ENCODE peak calls at places on chromosomes 7 and 10, in six cellular contexts. X, P, N, S, W and E are unnamed samples.

GRCh38 chr7:156928406-156928747 is 21.1 kb upstream of the NOM1 start:
- DNase-seq in X (no peak), P (no peak), N (no peak), S (no peak), W (no peak), E (no peak)

GRCh38 chr10:71216751-71217265 is 4.4 kb downstream of the UNC5B start:
- DNase-seq in X (no peak), P (no peak), N (no peak), S (no peak), W (no peak), E (no peak)

GRCh38 chr7:7920481-7920880 is 48.1 kb upstream of the GLCCI1 start:
- DNase-seq in X (no peak), P (no peak), N (no peak), S (no peak), W (no peak), E (no peak)

GRCh38 chr10:61663466-61663865 is 737 bp downstream of the CABCOCO1 start:
- DNase-seq in X (no peak), P (no peak), N (no peak), S (no peak), W (no peak), E (peak; percentile 20)

GRCh38 chr10:129709101-129709500 is 242.1 kb downstream of the MGMT start:
- DNase-seq in X (no peak), P (no peak), N (no peak), S (no peak), W (no peak), E (no peak)

GRCh38 chr7:135558337-135558767 is 635 bp downstream of the NUP205 start:
- DNase-seq in X (peak; percentile 94), P (peak; percentile 71), N (peak; percentile 36), S (peak; percentile 77), W (peak; percentile 57), E (peak; percentile 77)

GRCh38 chr7:95267754-95268153 is 56.6 kb downstream of the PON1 start:
- DNase-seq in X (no peak), P (no peak), N (no peak), S (peak; percentile 20), W (no peak), E (no peak)

GRCh38 chr10:79379512-79380124 is 32.3 kb downstream of the PPIF start:
- DNase-seq in X (no peak), P (no peak), N (no peak), S (no peak), W (no peak), E (no peak)

GRCh38 chr7:75968561-75969001 is 25.8 kb downstream of the TMEM120A start:
- DNase-seq in X (no peak), P (no peak), N (no peak), S (no peak), W (no peak), E (no peak)

GRCh38 chr7:36300696-36301350 is 88.8 kb upstream of the ANLN start:
- DNase-seq in X (no peak), P (no peak), N (no peak), S (no peak), W (no peak), E (no peak)

GRCh38 chr7:111933614-111934013 is 272.6 kb downstream of the DOCK4 start:
- DNase-seq in X (no peak), P (no peak), N (no peak), S (no peak), W (no peak), E (no peak)

GRCh38 chr7:23471090-23471859 is 984 bp upstream of the IGF2BP3 start:
- DNase-seq in X (peak; percentile 95), P (peak; percentile 83), N (peak; percentile 92), S (peak; percentile 92), W (peak; percentile 89), E (peak; percentile 72)

GRCh38 chr10:69303632-69304035 is 25.3 kb downstream of the HK1 start:
- DNase-seq in X (no peak), P (no peak), N (no peak), S (no peak), W (no peak), E (no peak)

GRCh38 chr10:29671968-29672367 is 37.2 kb upstream of the SVIL start:
- DNase-seq in X (no peak), P (no peak), N (no peak), S (no peak), W (no peak), E (no peak)
- TF ChIP-seq JUN in X (no peak), P (no peak), N (no peak), S (no peak), W (no peak), E (no peak)

DNA sequence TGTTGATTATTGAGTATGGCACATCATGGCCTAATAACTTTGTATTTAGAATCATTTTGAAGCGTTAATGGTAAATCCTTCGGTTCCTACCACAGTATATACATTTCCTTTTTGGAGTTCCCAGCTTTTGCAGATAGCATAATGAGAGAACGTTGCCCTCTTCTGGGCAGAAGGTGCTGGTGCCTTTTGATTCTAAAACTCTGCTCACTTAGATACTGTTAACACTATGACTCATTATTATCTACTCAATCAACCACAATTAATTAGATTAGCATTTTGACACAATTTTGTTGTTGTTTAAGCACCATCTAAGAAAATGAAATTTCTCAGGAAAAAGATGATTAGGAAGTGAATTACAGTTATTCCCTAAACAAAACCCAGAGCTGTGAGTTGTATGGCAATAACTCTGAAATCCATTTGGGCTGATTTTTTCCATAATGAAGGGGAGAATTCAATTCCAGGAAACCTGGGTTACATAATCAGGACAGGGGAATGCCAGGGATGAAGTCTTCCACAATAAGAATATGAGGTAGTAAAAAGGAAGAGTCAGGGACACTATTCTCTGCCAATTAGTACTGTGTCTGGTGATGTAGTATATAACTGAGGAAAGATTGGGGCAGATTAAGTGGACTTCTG is 11.5 kb upstream of the DLD start:
- DNase-seq in X (peak; percentile 78), P (peak; percentile 49), N (no peak), S (peak; percentile 63), W (no peak), E (peak; percentile 86)
- TF ChIP-seq JUN in X (peak; percentile 83), P (no peak), N (no peak), S (no peak), W (no peak), E (peak; percentile 57)

DNA sequence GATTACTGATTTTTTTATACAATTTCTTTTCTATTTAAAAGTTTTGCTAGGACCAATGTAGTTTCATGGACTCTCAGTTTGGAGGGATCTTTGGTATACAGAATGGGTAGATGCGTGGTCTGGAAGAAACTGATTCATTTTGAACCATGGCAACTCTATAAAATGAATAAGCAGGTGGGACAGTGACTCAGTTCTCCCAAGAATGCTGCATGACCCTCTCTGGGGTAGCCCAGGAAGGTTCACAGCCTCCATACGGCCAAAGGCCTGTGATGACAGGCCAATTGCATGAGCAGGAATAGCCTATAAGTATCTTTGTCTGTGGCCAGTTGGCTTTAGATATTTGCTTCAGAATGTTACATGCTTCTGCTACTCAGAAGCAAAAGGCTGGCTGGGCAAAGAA is 113.3 kb upstream of the RSU1 start:
- DNase-seq in X (no peak), P (no peak), N (no peak), S (no peak), W (no peak), E (no peak)
- TF ChIP-seq JUN in X (no peak), P (no peak), N (no peak), S (no peak), W (no peak), E (no peak)

GRCh38 chr7:66865290-66865864 is 55.6 kb upstream of the TMEM248 start:
- DNase-seq in X (no peak), P (no peak), N (no peak), S (no peak), W (no peak), E (no peak)

GRCh38 chr7:66859339-66859738 is 61.7 kb upstream of the TMEM248 start:
- DNase-seq in X (no peak), P (no peak), N (no peak), S (no peak), W (no peak), E (no peak)

GRCh38 chr7:66860767-66861166 is 60.3 kb upstream of the TMEM248 start:
- DNase-seq in X (no peak), P (no peak), N (no peak), S (no peak), W (no peak), E (no peak)

GRCh38 chr7:66859794-66860645 is 61.0 kb upstream of the TMEM248 start:
- DNase-seq in X (no peak), P (no peak), N (no peak), S (no peak), W (no peak), E (no peak)
- TF ChIP-seq JUN in X (no peak), P (no peak), N (no peak), S (no peak), W (no peak), E (no peak)